ENCODE peak calls at places on chromosomes 11 and 22, in five cellular contexts. One of them, this sample, is unnamed.
A peak's percentile ranks its signal among the peaks of the same experiment; 100 is the strongest.

GRCh38 chr22:39579909-39580571 is 9.5 kb downstream of the CACNA1I start:
- DNase-seq in psoas muscle: no peak
- DNase-seq in H9: no peak
- DNase-seq in PC-9: no peak
- DNase-seq in K562: no peak
- DNase-seq in this sample: no peak

GRCh38 chr11:6498121-6498520 is 1.0 kb downstream of the DNHD1 start:
- DNase-seq in psoas muscle: no peak
- DNase-seq in H9: no peak
- DNase-seq in PC-9: no peak
- DNase-seq in K562: no peak
- DNase-seq in this sample: no peak

GRCh38 chr11:101487775-101488174 is 96.0 kb downstream of the TRPC6 start:
- DNase-seq in psoas muscle: no peak
- DNase-seq in H9: no peak
- DNase-seq in PC-9: no peak
- DNase-seq in K562: no peak
- DNase-seq in this sample: peak; percentile 14

GRCh38 chr11:134246678-134247077 is 6.5 kb downstream of the THYN1 start:
- DNase-seq in psoas muscle: no peak
- DNase-seq in H9: no peak
- DNase-seq in PC-9: no peak
- DNase-seq in K562: no peak
- DNase-seq in this sample: no peak

GRCh38 chr22:47200273-47201051 is 438.0 kb downstream of the TBC1D22A start:
- DNase-seq in psoas muscle: no peak
- DNase-seq in H9: no peak
- DNase-seq in PC-9: no peak
- DNase-seq in K562: no peak
- DNase-seq in this sample: no peak

GRCh38 chr11:47212938-47213337 is 1.8 kb upstream of the DDB2 start:
- DNase-seq in psoas muscle: no peak
- DNase-seq in H9: no peak
- DNase-seq in PC-9: peak; percentile 42
- DNase-seq in K562: no peak
- DNase-seq in this sample: no peak

GRCh38 chr11:11779975-11780374 is 61.8 kb upstream of the USP47 start:
- DNase-seq in psoas muscle: no peak
- DNase-seq in H9: no peak
- DNase-seq in PC-9: no peak
- DNase-seq in K562: no peak
- DNase-seq in this sample: no peak

GRCh38 chr11:124942446-124943202 is 6.8 kb upstream of the HEPACAM start:
- DNase-seq in psoas muscle: no peak
- DNase-seq in H9: no peak
- DNase-seq in PC-9: no peak
- DNase-seq in K562: no peak
- DNase-seq in this sample: no peak

GRCh38 chr11:125036933-125037332 is 26.2 kb upstream of the SLC37A2 start:
- DNase-seq in psoas muscle: no peak
- DNase-seq in H9: no peak
- DNase-seq in PC-9: no peak
- DNase-seq in K562: no peak
- DNase-seq in this sample: peak; percentile 80

GRCh38 chr11:65391007-65391406 is 4.6 kb downstream of the FRMD8 start:
- DNase-seq in psoas muscle: no peak
- DNase-seq in H9: no peak
- DNase-seq in PC-9: no peak
- DNase-seq in K562: no peak
- DNase-seq in this sample: no peak

GRCh38 chr22:24156146-24156914 is 25.0 kb upstream of the SUSD2 start:
- DNase-seq in psoas muscle: no peak
- DNase-seq in H9: no peak
- DNase-seq in PC-9: peak; percentile 5
- DNase-seq in K562: no peak
- DNase-seq in this sample: peak; percentile 7

GRCh38 chr11:269146-269890 is 8.9 kb upstream of the NLRP6 start:
- DNase-seq in psoas muscle: no peak
- DNase-seq in H9: peak; percentile 10
- DNase-seq in PC-9: no peak
- DNase-seq in K562: no peak
- DNase-seq in this sample: no peak

GRCh38 chr11:38814670-38815069 is 2216.6 kb upstream of the RAG2 start:
- DNase-seq in psoas muscle: no peak
- DNase-seq in H9: no peak
- DNase-seq in PC-9: no peak
- DNase-seq in K562: no peak
- DNase-seq in this sample: peak; percentile 86

GRCh38 chr11:103110406-103110805 is 1.2 kb downstream of the DYNC2H1 start:
- DNase-seq in psoas muscle: no peak
- DNase-seq in H9: no peak
- DNase-seq in PC-9: no peak
- DNase-seq in K562: no peak
- DNase-seq in this sample: peak; percentile 12

GRCh38 chr22:11628651-11629511 is 3899.1 kb upstream of the OR11H1 start:
- DNase-seq in psoas muscle: no peak
- DNase-seq in H9: no peak
- DNase-seq in PC-9: no peak
- DNase-seq in K562: no peak
- DNase-seq in this sample: no peak

GRCh38 chr11:66126064-66126463 is 56.0 kb downstream of the PACS1 start:
- DNase-seq in psoas muscle: no peak
- DNase-seq in H9: no peak
- DNase-seq in PC-9: no peak
- DNase-seq in K562: no peak
- DNase-seq in this sample: no peak

GRCh38 chr11:1553808-1554594 is 18.1 kb downstream of the DUSP8 start:
- DNase-seq in psoas muscle: no peak
- DNase-seq in H9: peak; percentile 91
- DNase-seq in PC-9: peak; percentile 75
- DNase-seq in K562: no peak
- DNase-seq in this sample: no peak

GRCh38 chr11:31822604-31823371 is 11.7 kb upstream of the PAX6 start:
- DNase-seq in psoas muscle: no peak
- DNase-seq in H9: peak; percentile 50
- DNase-seq in PC-9: no peak
- DNase-seq in K562: no peak
- DNase-seq in this sample: no peak

GRCh38 chr22:31081963-31082605 is 966 bp downstream of the SMTN start:
- DNase-seq in psoas muscle: peak; percentile 12
- DNase-seq in H9: no peak
- DNase-seq in PC-9: peak; percentile 21
- DNase-seq in K562: no peak
- DNase-seq in this sample: peak; percentile 70
- H3K27ac ChIP-seq in psoas muscle: peak overlapping the region; percentile 94
- H3K27ac ChIP-seq in H9: no peak overlapping the region
- H3K27ac ChIP-seq in PC-9: no peak overlapping the region
- H3K27ac ChIP-seq in K562: peak overlapping the region; percentile 41
- H3K27ac ChIP-seq in this sample: peak overlapping the region; percentile 75

GRCh38 chr11:129230006-129230405 is 37.9 kb upstream of the ARHGAP32 start:
- DNase-seq in psoas muscle: no peak
- DNase-seq in H9: no peak
- DNase-seq in PC-9: no peak
- DNase-seq in K562: no peak
- DNase-seq in this sample: no peak
- TF ChIP-seq CTCF in psoas muscle: no peak
- TF ChIP-seq CTCF in H9: no peak
- TF ChIP-seq CTCF in PC-9: no peak
- TF ChIP-seq CTCF in K562: no peak
- TF ChIP-seq CTCF in this sample: peak; percentile 35

DNA sequence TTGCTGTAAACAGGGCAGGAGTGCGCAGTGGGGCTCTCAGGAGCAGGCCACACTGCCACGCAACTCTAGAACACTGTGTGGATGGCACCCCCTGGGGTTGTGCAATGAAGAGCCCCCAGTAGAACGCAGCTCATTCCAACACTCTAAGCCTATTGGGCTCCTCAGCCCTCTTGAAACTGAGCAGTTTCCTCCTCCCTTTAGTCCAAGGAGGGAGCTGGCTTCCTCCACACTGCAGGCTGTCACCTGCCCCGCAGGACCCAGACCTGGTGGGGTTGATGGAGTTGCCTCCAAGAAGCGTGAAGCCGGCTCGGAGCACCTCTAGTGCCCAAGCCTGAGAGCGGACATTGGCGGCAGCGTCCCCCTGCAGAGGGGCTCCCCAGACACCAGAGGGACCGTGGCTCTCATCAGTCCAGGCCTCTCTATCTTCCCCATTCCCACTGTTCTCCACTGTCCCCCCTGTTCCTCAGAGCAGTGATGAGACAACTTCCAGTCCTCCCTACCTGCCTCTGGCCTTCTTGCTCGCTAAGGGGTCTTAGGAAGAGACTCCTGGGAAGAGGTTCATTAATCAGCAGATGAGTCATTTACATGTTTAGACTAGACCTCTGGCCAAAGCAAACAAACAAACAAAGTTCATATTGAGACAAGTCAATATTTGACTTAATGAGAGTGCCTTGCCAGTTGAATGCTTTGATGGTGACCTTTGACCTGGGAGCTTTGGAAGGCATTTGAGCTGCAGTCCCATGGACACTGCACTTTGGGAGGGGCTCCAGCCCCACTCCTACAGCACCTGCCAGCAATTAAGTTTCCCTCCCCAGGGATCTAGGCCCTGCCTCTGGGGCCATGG is 64.0 kb downstream of the RPUSD4 start:
- DNase-seq in psoas muscle: no peak
- DNase-seq in H9: peak; percentile 52
- DNase-seq in PC-9: no peak
- DNase-seq in K562: no peak
- DNase-seq in this sample: no peak
- H3K4me1 ChIP-seq in psoas muscle: no peaks in the 10 kb centered on the region
- H3K4me1 ChIP-seq in H9: peaks cover 10% of the 10 kb centered on the region
- H3K4me1 ChIP-seq in PC-9: peaks cover 20% of the 10 kb centered on the region
- H3K4me1 ChIP-seq in K562: no peaks in the 10 kb centered on the region
- H3K4me1 ChIP-seq in this sample: no peaks in the 10 kb centered on the region

GRCh38 chr22:42335839-42336378 is 65.5 kb upstream of the TCF20 start:
- DNase-seq in psoas muscle: no peak
- DNase-seq in H9: no peak
- DNase-seq in PC-9: no peak
- DNase-seq in K562: no peak
- DNase-seq in this sample: no peak
- H3K27ac ChIP-seq in psoas muscle: no peak overlapping the region
- H3K27ac ChIP-seq in H9: no peak overlapping the region
- H3K27ac ChIP-seq in PC-9: no peak overlapping the region
- H3K27ac ChIP-seq in K562: no peak overlapping the region
- H3K27ac ChIP-seq in this sample: no peak overlapping the region

DNA sequence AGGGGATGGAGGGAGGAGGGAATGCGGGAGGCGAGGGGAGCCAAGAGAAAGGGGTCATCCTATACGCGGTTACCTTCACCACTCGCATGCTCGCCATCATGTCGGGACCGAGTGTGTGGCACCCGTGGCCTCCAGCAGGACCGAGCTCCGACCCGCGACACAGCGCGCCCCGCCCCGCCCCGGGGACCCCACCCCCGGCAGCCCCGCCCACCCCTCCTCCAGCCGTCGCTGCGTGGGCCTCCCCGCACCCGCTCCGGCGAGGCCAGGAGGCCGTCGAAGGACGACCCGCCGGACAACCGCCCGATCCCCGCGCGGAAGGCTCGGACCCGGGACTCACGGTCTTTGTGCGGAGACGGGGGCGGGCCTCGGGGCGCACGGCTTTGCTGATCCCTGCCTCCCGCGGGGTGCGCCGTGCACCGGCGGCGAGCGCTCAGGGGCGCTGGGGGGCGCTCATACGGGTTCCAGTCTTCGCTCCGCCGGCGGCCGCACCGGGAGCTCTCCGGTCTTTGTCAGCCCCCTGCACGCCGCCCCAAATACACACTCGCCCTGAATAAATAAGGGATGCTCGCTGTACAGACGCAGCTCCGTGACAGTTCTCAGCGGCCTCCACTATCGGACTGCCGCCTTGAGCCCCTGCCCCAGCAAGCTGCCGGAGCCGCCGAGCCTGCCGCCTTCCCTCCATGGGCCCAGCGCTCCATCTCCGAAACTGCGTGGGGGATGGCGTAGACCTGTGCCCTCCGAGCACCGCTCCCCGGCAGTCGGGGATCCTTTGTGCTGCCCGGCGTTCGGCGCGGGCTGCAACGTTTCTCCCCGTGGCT is at the start of gene UBE2L6:
- DNase-seq in psoas muscle: peak; percentile 50
- DNase-seq in H9: peak; percentile 53
- DNase-seq in PC-9: peak; percentile 62
- DNase-seq in K562: peak; percentile 82
- DNase-seq in this sample: no peak
- TF ChIP-seq CTCF in psoas muscle: no peak
- TF ChIP-seq CTCF in H9: no peak
- TF ChIP-seq CTCF in PC-9: no peak
- TF ChIP-seq CTCF in K562: peak; percentile 45
- TF ChIP-seq CTCF in this sample: no peak